ENCODE peak calls at places on chromosomes 1 and 21, in nine cellular contexts. A, U, I, W, X, V, E, S and M are unnamed samples.
A peak's percentile ranks its signal among the peaks of the same experiment; 100 is the strongest.

GRCh38 chr1:214019499-214019898 is 31.7 kb downstream of the PROX1 start:
- DNase-seq in V (no peak), I (no peak), X (no peak), U (no peak), S (no peak), W (no peak), A (peak; percentile 24), E (no peak), M (no peak)

GRCh38 chr1:172467446-172467845 is 23.6 kb upstream of the PIGC start:
- DNase-seq in W (no peak), E (no peak), S (no peak), I (no peak), A (no peak), U (no peak), X (no peak), V (no peak), M (no peak)

GRCh38 chr1:53561488-53562115 is 102.4 kb downstream of the DMRTB1 start:
- DNase-seq in I (peak; percentile 30), A (no peak), X (no peak), E (no peak), V (no peak), U (no peak), S (no peak), W (peak; percentile 18), M (no peak)

GRCh38 chr1:15678578-15678977 is 5.5 kb upstream of the PLEKHM2 start:
- DNase-seq in U (no peak), V (peak; percentile 79), W (no peak), S (no peak), A (no peak), E (peak; percentile 54), I (peak; percentile 70), X (no peak), M (peak; percentile 60)

GRCh38 chr1:110603058-110603457 is 3.1 kb downstream of the KCNA2 start:
- DNase-seq in U (no peak), W (no peak), I (no peak), S (no peak), X (no peak), A (no peak), E (no peak), V (no peak), M (no peak)

GRCh38 chr1:1085171-1085841 is 11.2 kb upstream of the RNF223 start:
- DNase-seq in X (no peak), U (no peak), S (no peak), A (peak; percentile 75), W (no peak), E (no peak), V (no peak), I (no peak), M (no peak)

GRCh38 chr1:77686784-77687518 is 4.5 kb upstream of the ZZZ3 start:
- DNase-seq in V (no peak), S (no peak), X (no peak), I (peak; percentile 63), W (no peak), A (peak; percentile 66), E (no peak), U (peak; percentile 30), M (no peak)

GRCh38 chr1:66893712-66894111 is 30.9 kb downstream of the DNAI4 start:
- DNase-seq in U (no peak), V (no peak), A (no peak), E (no peak), I (no peak), S (no peak), W (no peak), X (no peak), M (no peak)

GRCh38 chr1:118082984-118083383 is 102.0 kb downstream of the SPAG17 start:
- DNase-seq in A (no peak), X (no peak), E (no peak), V (no peak), I (no peak), S (no peak), W (no peak), U (no peak), M (no peak)

GRCh38 chr1:230752407-230752806 is 5.2 kb downstream of the CAPN9 start:
- DNase-seq in X (no peak), A (peak; percentile 61), V (no peak), E (no peak), U (no peak), I (peak; percentile 77), S (no peak), W (no peak), M (no peak)
- TF ChIP-seq CTCF in X (no peak), A (no peak), V (no peak), E (no peak), U (no peak), I (no peak), S (no peak), W (no peak), M (no peak)

GRCh38 chr21:15439726-15440125 is 290.1 kb upstream of the USP25 start:
- DNase-seq in V (no peak), S (no peak), U (no peak), W (no peak), A (no peak), E (no peak), X (no peak), I (no peak), M (no peak)

GRCh38 chr21:15442743-15443142 is 287.0 kb upstream of the USP25 start:
- DNase-seq in E (no peak), A (no peak), W (no peak), U (no peak), S (no peak), V (no peak), X (no peak), I (no peak), M (no peak)

GRCh38 chr21:15441060-15441493 is 288.7 kb upstream of the USP25 start:
- DNase-seq in S (no peak), A (no peak), W (no peak), E (no peak), U (no peak), V (no peak), I (no peak), X (no peak), M (no peak)

GRCh38 chr21:15443740-15444117 is 286.1 kb upstream of the USP25 start:
- DNase-seq in V (peak; percentile 4), A (no peak), W (no peak), U (no peak), I (no peak), X (no peak), E (no peak), S (peak; percentile 13), M (no peak)

GRCh38 chr21:15441999-15442398 is 287.8 kb upstream of the USP25 start:
- DNase-seq in U (no peak), S (no peak), A (no peak), W (no peak), V (no peak), X (no peak), I (no peak), E (no peak), M (no peak)
- H3K27ac ChIP-seq in U (no peak overlapping the region), S (peak overlapping the region; percentile 96), A (no peak overlapping the region), W (no peak overlapping the region), V (no peak overlapping the region), X (peak overlapping the region; percentile 74), I (no peak overlapping the region), E (no peak overlapping the region), M (no peak overlapping the region)

GRCh38 chr1:46218443-46218842 is 15.3 kb downstream of the LURAP1 start:
- DNase-seq in E (no peak), A (no peak), W (no peak), U (no peak), S (no peak), V (no peak), I (no peak), X (no peak), M (peak; percentile 77)

GRCh38 chr1:46220808-46221207 is 17.7 kb downstream of the LURAP1 start:
- DNase-seq in W (no peak), U (no peak), X (no peak), A (no peak), E (no peak), V (no peak), S (no peak), I (no peak), M (no peak)

GRCh38 chr1:46221749-46222148 is 18.6 kb downstream of the LURAP1 start:
- DNase-seq in E (no peak), X (no peak), W (no peak), I (peak; percentile 78), A (no peak), U (no peak), V (no peak), S (no peak), M (no peak)

GRCh38 chr1:46223472-46223943 is 20.4 kb downstream of the LURAP1 start:
- DNase-seq in X (peak; percentile 75), A (no peak), W (peak; percentile 55), V (peak; percentile 93), I (peak; percentile 86), U (peak; percentile 54), E (peak; percentile 71), S (peak; percentile 38), M (peak; percentile 71)

DNA sequence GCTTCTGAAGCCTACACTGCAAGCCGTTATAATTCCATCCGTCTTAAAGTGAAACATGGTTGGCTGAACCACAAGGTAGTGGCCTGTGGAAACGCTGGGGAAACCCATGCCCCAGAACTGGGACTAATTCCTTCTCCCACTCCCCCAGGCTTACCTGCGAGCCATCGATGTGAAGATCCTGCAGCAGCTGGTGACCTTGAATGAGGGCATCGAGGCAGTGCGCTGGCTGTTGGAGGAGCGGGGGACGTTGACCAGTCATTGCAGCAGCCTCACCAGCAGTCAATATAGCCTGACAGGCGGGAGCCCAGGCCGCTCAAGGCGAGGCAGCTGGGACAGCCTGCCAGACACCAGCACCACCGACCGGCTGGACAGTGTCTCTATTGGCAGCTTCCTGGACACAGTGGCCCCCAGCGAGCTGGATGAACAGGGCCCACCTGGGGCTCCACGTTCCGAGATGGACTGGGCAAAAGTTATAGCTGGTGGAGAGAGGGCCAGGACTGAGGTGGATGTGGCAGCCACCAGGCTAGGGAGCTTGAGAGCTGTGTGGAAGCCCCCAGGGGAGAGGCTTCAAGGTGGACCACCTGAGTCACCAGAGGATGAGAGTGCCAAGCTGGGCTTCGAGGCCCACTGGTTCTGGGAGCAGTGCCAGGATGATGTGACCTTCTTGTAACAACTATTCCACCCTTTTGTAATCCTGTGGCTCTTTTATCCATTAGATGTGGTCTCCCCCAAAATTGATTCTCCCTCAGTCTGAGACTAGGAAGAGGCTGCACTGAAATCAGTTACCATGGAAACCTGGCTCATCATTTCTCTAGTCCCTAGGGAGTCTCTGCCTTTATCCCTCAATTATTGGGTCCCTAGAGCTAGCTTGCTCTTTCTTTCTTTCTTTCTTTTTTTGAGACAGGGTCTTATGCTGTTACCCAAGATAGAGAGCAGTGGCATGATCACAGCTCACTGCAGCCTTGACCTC is 16.7 kb downstream of the LURAP1 start:
- DNase-seq in U (no peak), W (no peak), I (no peak), E (no peak), X (no peak), S (no peak), V (no peak), A (peak; percentile 77), M (no peak)
- TF ChIP-seq CTCF in U (no peak), W (no peak), I (no peak), E (no peak), X (no peak), S (no peak), V (no peak), A (no peak), M (no peak)

GRCh38 chr1:51705035-51705434 is 88.1 kb downstream of the OSBPL9 start:
- DNase-seq in S (no peak), E (no peak), A (no peak), X (no peak), U (no peak), I (no peak), V (no peak), W (no peak), M (no peak)
- H3K27ac ChIP-seq in S (no peak overlapping the region), E (no peak overlapping the region), A (no peak overlapping the region), X (no peak overlapping the region), U (no peak overlapping the region), I (no peak overlapping the region), V (no peak overlapping the region), W (no peak overlapping the region), M (no peak overlapping the region)